ENCODE peak calls at places on chromosomes 4 and X, in five cellular contexts. I is HepG2, H is K562, E is GM12878, Q is SK-N-SH. R is an unnamed sample.
A peak's percentile ranks its signal among the peaks of the same experiment; 100 is the strongest.

GRCh38 chr4:1616574-1616964 is 67.5 kb downstream of the FAM53A start:
- DNase-seq in I (no peak), E (no peak), Q (no peak), H (no peak), R (no peak)

GRCh38 chrX:97672608-97673007 is 788.9 kb downstream of the RPA4 start:
- DNase-seq in I (no peak), E (no peak), Q (no peak), H (no peak), R (no peak)

GRCh38 chr4:73589261-73589847 is 30.9 kb downstream of the RASSF6 start:
- DNase-seq in Q (no peak), H (no peak), I (no peak), E (peak; percentile 59), R (no peak)

GRCh38 chr4:8315343-8316250 is 46.0 kb downstream of the HTRA3 start:
- DNase-seq in E (no peak), H (no peak), Q (peak; percentile 64), I (peak; percentile 62), R (peak; percentile 13)

GRCh38 chr4:180937083-180937482 is 1306.1 kb upstream of the TENM3 start:
- DNase-seq in H (no peak), Q (no peak), E (no peak), I (no peak), R (no peak)

GRCh38 chrX:29090811-29091210 is 503.6 kb downstream of the IL1RAPL1 start:
- DNase-seq in H (no peak), Q (no peak), I (no peak), E (no peak), R (no peak)

GRCh38 chrX:71365356-71365875 is 741 bp upstream of the TAF1 start:
- DNase-seq in H (no peak), E (no peak), Q (no peak), I (no peak), R (no peak)

GRCh38 chr4:39022241-39022640 is 10.0 kb downstream of the TMEM156 start:
- DNase-seq in Q (no peak), I (no peak), H (no peak), E (no peak), R (no peak)

GRCh38 chr4:110014233-110014632 is 101.5 kb downstream of the EGF start:
- DNase-seq in H (no peak), E (no peak), Q (no peak), I (no peak), R (no peak)

GRCh38 chr4:46993075-46994006 is at the start of gene GABRA4:
- DNase-seq in I (no peak), H (no peak), Q (no peak), E (no peak), R (no peak)

GRCh38 chr4:147560632-147561031 is 56.6 kb upstream of the TMEM184C start:
- DNase-seq in Q (no peak), I (no peak), H (no peak), E (no peak), R (no peak)

GRCh38 chr4:62917649-62918048 is 1491.6 kb downstream of the TECRL start:
- DNase-seq in H (no peak), E (no peak), Q (no peak), I (no peak), R (no peak)

GRCh38 chr4:15161439-15161838 is 159.2 kb downstream of the CPEB2 start:
- DNase-seq in E (no peak), H (no peak), Q (no peak), I (no peak), R (no peak)

GRCh38 chrX:74293343-74293946 is 10.5 kb upstream of the ZCCHC13 start:
- DNase-seq in Q (peak; percentile 87), I (peak; percentile 52), E (no peak), H (peak; percentile 83), R (peak; percentile 57)

GRCh38 chr4:80098635-80099034 is 25.6 kb upstream of the ANTXR2 start:
- DNase-seq in Q (no peak), I (no peak), E (no peak), H (no peak), R (no peak)

GRCh38 chrX:23503835-23504539 is 163.3 kb upstream of the PRDX4 start:
- DNase-seq in H (no peak), E (no peak), Q (no peak), I (peak; percentile 15), R (peak; percentile 79)

GRCh38 chrX:14359316-14359715 is 170.0 kb upstream of the GLRA2 start:
- DNase-seq in H (no peak), E (no peak), Q (no peak), I (no peak), R (no peak)

GRCh38 chr4:22721189-22721588 is 28.5 kb downstream of the GBA3 start:
- DNase-seq in I (no peak), E (no peak), Q (no peak), H (no peak), R (no peak)

GRCh38 chr4:17817027-17817426 is 6.2 kb downstream of the NCAPG start:
- DNase-seq in E (peak; percentile 41), I (peak; percentile 29), H (no peak), Q (peak; percentile 24), R (peak; percentile 10)

GRCh38 chr4:110508827-110509446 is 33.0 kb downstream of the ENPEP start:
- DNase-seq in H (no peak), E (no peak), I (no peak), Q (peak; percentile 24), R (no peak)

GRCh38 chr4:147772459-147772969 is 40.6 kb downstream of the ARHGAP10 start:
- DNase-seq in H (no peak), Q (no peak), I (no peak), E (no peak), R (no peak)

GRCh38 chr4:47824844-47825243 is 13.0 kb downstream of the CORIN start:
- DNase-seq in I (no peak), H (no peak), E (no peak), Q (peak; percentile 38), R (no peak)

GRCh38 chrX:35380808-35381700 is 417.1 kb upstream of the MAGEB16 start:
- DNase-seq in H (peak; percentile 2), I (peak; percentile 0), Q (peak; percentile 16), E (peak; percentile 23), R (no peak)

GRCh38 chrX:38627683-38628082 is 66.3 kb downstream of the TSPAN7 start:
- DNase-seq in Q (peak; percentile 14), I (peak; percentile 45), H (peak; percentile 61), E (no peak), R (peak; percentile 22)

GRCh38 chr4:174018236-174018635 is 265.2 kb downstream of the FBXO8 start:
- DNase-seq in H (no peak), E (no peak), Q (no peak), I (no peak), R (no peak)
- TF ChIP-seq ZBTB33 in H (no peak), E (no peak), Q (no peak), I (no peak), R (no peak)

DNA sequence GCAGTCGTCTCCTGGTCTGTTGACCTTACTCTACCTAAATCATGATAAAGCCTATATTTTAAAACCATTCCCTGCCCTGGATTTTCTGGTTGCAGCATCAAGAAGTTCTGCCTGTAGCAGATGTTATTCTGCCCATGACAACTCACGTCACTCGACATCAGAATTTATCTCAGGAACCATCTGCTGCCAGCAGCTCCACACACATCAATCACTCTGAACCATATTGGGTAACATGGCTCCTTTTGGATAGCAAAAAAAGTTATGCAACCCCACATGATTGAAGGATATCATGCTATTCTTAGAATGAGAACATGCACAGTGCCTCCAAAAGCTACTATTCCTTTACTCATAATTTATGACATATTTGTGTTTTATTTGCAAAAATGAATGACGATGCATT is 341.4 kb downstream of the DHRSX start:
- DNase-seq in I (no peak), E (no peak), Q (no peak), H (peak; percentile 10), R (no peak)
- TF ChIP-seq ZBTB33 in I (no peak), E (no peak), Q (no peak), H (no peak), R (no peak)

GRCh38 chr4:20158195-20158594 is 93.5 kb upstream of the SLIT2 start:
- DNase-seq in Q (no peak), H (no peak), E (no peak), I (no peak), R (no peak)

DNA sequence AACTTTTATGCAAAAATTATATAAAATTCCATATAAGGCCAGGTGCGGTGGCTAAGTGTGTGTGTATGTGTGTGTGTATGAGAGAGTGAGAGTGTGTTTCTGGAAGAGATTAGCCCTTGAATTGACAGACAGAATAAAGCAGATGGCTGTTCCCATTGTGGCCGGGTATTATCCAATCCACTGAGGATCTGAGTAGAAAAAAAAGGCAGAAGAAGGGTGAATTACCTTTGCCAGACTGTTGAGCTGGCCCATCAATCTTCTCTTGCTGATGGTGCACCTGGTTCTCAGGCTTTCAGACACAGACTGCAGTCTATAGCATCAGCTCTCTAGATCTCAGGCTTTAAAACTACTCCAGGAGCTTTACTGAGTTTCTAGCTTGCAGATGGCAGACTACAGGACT is 92.2 kb upstream of the SLIT2 start:
- DNase-seq in Q (no peak), I (no peak), E (no peak), H (no peak), R (no peak)
- TF ChIP-seq ZBTB33 in Q (no peak), I (no peak), E (no peak), H (no peak), R (no peak)

GRCh38 chr4:121951570-121952110 is at the start of gene TRPC3:
- DNase-seq in E (no peak), I (no peak), H (peak; percentile 45), Q (peak; percentile 69), R (no peak)
- TF ChIP-seq ZBTB33 in E (no peak), I (no peak), H (no peak), Q (no peak), R (no peak)

GRCh38 chr4:135365065-135365464 is 1163.5 kb upstream of the PABPC4L start:
- DNase-seq in E (no peak), I (no peak), Q (no peak), H (no peak), R (no peak)

GRCh38 chr4:135371137-135371536 is 1169.5 kb upstream of the PABPC4L start:
- DNase-seq in Q (peak; percentile 4), I (peak; percentile 15), H (no peak), E (no peak), R (no peak)

GRCh38 chr4:135372131-135372530 is 1170.5 kb upstream of the PABPC4L start:
- DNase-seq in H (no peak), Q (no peak), I (no peak), E (no peak), R (no peak)

DNA sequence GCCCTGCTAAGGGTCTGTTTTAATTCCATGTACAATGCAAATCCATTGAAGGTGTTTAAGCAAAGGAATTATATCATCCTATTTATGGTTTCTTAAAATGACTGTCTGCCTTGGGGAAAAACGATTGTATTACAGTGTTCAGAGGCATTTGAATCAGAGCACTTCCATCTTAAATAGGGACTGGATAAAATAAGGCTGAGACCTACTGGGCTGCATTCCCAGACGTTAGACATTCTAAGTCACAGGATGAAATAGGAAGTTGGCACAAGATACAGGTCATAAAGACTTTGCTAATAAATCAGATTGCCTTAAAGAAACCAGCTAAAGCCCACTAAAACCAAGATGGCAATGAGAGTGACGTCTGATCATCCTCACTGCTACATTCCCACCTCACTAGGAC is 1167.2 kb upstream of the PABPC4L start:
- DNase-seq in E (no peak), H (no peak), I (no peak), Q (no peak), R (no peak)
- TF ChIP-seq ZBTB33 in E (no peak), H (no peak), I (no peak), Q (no peak), R (no peak)